ENCODE peak calls at places on chromosomes 3 and 15, in five cellular contexts. X is breast epithelium, L is right atrium auricular region, A is transverse colon, T is mammary epithelial cell. Q is an unnamed sample. For H3K4me1, the result is how much of the 10 kb centered on the place peaks cover.

GRCh38 chr3:126124148-126124868 is 40.4 kb upstream of the SLC41A3 start:
- DNase-seq in X (peak), L (no peak), A (peak), T (no peak), Q (peak)

GRCh38 chr15:39787479-39787878 is 4.8 kb upstream of the FSIP1 start:
- DNase-seq in X (no peak), L (no peak), A (no peak), T (no peak), Q (no peak)

GRCh38 chr3:122785231-122785630 is 8.4 kb downstream of the HSPBAP1 start:
- DNase-seq in X (no peak), L (no peak), A (no peak), T (no peak), Q (no peak)

GRCh38 chr3:56836276-56837163 is 34.8 kb upstream of the ARHGEF3 start:
- DNase-seq in X (no peak), L (no peak), A (no peak), T (peak), Q (no peak)

GRCh38 chr3:7978104-7978457 is 523.5 kb upstream of the LMCD1 start:
- DNase-seq in X (no peak), L (no peak), A (no peak), T (no peak), Q (no peak)

GRCh38 chr3:139302801-139303113 is 41.1 kb upstream of the MRPS22 start:
- DNase-seq in X (no peak), L (no peak), A (no peak), T (no peak), Q (no peak)

GRCh38 chr3:125003369-125003853 is 52.4 kb downstream of the HEG1 start:
- DNase-seq in X (no peak), L (peak), A (peak), T (no peak), Q (no peak)

GRCh38 chr15:37075777-37076176 is 24.6 kb downstream of the MEIS2 start:
- DNase-seq in X (no peak), L (no peak), A (no peak), T (no peak), Q (no peak)

GRCh38 chr3:35383719-35384555 is 255.4 kb upstream of the ARPP21 start:
- DNase-seq in X (no peak), L (no peak), A (no peak), T (no peak), Q (no peak)

GRCh38 chr3:155790272-155790918 is 15.7 kb downstream of the C3orf33 start:
- DNase-seq in X (no peak), L (no peak), A (no peak), T (no peak), Q (no peak)

GRCh38 chr3:183455064-183455463 is 26.6 kb upstream of the MCF2L2 start:
- DNase-seq in X (no peak), L (no peak), A (no peak), T (peak), Q (no peak)

GRCh38 chr15:87619161-87619960 is 637.2 kb downstream of the NTRK3 start:
- DNase-seq in X (no peak), L (no peak), A (no peak), T (peak), Q (no peak)

GRCh38 chr15:84736375-84736774 is 12.0 kb upstream of the ZNF592 start:
- DNase-seq in X (no peak), L (no peak), A (peak), T (no peak), Q (peak)

GRCh38 chr3:177781686-177782161 is 584.4 kb upstream of the TBL1XR1 start:
- DNase-seq in X (no peak), L (peak), A (peak), T (no peak), Q (no peak)

GRCh38 chr15:89649013-89649625 is 6.1 kb downstream of the KIF7 start:
- DNase-seq in X (no peak), L (no peak), A (no peak), T (no peak), Q (no peak)

GRCh38 chr3:143000525-143000924 is 845 bp upstream of the U2SURP start:
- DNase-seq in X (no peak), L (no peak), A (peak), T (peak), Q (no peak)

GRCh38 chr3:159763466-159764210 is 225.0 kb upstream of the IL12A start:
- DNase-seq in X (no peak), L (peak), A (peak), T (peak), Q (peak)

GRCh38 chr15:81317642-81318017 is 6.3 kb downstream of the STARD5 start:
- DNase-seq in X (no peak), L (no peak), A (no peak), T (no peak), Q (no peak)

GRCh38 chr15:60299452-60300047 is 98.2 kb downstream of the ANXA2 start:
- DNase-seq in X (peak), L (no peak), A (peak), T (peak), Q (peak)
- TF ChIP-seq CTCF in X (no peak), L (no peak), A (no peak), T (no peak), Q (peak)

GRCh38 chr3:145898487-145898886 is 262.5 kb downstream of the PLOD2 start:
- DNase-seq in X (no peak), L (no peak), A (no peak), T (no peak), Q (no peak)

GRCh38 chr3:145889730-145890129 is 271.3 kb downstream of the PLOD2 start:
- DNase-seq in X (no peak), L (no peak), A (no peak), T (no peak), Q (no peak)

GRCh38 chr3:145899229-145899628 is 261.8 kb downstream of the PLOD2 start:
- DNase-seq in X (no peak), L (no peak), A (no peak), T (no peak), Q (no peak)

GRCh38 chr3:145892869-145893268 is 268.1 kb downstream of the PLOD2 start:
- DNase-seq in X (no peak), L (no peak), A (no peak), T (no peak), Q (no peak)

DNA sequence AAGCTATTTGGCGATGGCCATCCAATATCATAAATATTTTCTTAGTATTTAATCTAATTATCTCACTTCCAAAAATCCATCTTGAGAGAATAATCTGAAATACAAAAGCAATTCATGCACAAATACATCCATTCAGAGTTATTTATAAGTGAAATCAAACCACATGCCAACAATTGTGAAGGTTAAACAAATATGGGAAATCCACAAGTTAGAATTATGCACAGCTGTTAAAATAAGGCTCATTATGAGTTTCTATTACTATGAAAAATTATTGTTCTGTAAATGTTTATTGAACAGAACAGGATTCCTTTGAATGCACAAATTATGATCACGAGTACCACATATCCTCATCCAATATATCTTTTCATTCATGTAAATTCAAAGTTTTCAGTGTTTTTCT is 267.7 kb downstream of the PLOD2 start:
- DNase-seq in X (no peak), L (no peak), A (no peak), T (no peak), Q (no peak)
- H3K4me3 ChIP-seq in X (no peak), L (no peak), A (no peak), T (no peak), Q (no peak)

DNA sequence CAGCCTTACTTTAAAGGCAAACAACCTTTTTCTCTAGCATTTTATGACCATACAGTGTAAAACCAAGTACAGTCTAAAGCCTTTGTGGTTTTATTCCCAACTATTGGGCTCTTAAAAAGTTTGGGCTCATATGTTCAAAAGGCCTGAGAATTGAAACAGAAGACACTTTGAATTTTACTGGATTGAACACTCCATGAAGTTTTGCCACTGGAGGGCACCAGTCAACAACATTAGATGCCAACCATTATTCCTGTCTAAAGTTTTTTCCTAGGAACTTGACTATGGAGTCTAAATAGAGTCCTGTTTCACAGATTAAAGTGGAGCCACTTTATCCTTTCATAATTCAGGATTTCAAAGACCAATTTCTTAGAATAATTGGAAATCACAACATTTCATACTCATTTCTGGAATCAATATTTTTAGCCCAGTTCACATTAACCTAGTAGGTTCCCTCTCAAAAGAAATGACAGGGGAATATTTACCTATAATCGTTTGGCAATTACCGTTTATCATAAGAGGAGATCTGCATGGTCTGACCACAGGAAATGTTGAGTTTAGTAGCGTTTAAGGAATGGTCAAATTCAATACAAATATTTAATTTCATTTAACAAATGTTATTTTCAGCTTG is 244.1 kb upstream of the PDZRN3 start:
- DNase-seq in X (no peak), L (no peak), A (peak), T (peak), Q (peak)
- H3K4me1 ChIP-seq in X (under half), L (under half), A (under half), T (under half), Q (under half)

DNA sequence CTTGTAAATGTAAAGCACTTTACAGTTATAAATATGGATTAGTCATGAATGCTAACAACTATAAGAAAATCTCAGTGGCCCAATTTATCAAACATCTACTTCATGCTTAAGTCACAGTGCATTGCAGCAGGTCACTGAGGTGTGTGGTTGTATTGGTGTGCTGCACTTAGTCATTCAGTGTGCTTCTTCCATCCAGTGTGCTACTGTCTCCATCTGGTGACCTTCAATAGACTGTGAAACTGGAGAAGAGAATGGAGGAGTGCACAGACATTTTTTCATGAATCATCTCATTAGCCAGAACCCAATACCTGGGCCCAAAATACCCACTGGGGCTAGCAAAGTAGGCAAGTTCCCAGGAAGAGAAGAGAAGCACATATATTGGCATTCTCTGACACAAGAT is 199.6 kb downstream of the SHOX2 start:
- DNase-seq in X (no peak), L (no peak), A (no peak), T (peak), Q (no peak)
- TF ChIP-seq CTCF in X (no peak), L (no peak), A (no peak), T (no peak), Q (no peak)

GRCh38 chr3:3801510-3801841 is 2.2 kb downstream of the LRRN1 start:
- DNase-seq in X (no peak), L (no peak), A (no peak), T (no peak), Q (no peak)

GRCh38 chr3:3800685-3801509 is 1.7 kb downstream of the LRRN1 start:
- DNase-seq in X (peak), L (no peak), A (no peak), T (no peak), Q (peak)

GRCh38 chr3:3800076-3800448 is 831 bp downstream of the LRRN1 start:
- DNase-seq in X (peak), L (no peak), A (no peak), T (no peak), Q (peak)

GRCh38 chr3:3799173-3800075 is at the start of gene LRRN1:
- DNase-seq in X (peak), L (no peak), A (peak), T (peak), Q (peak)

DNA sequence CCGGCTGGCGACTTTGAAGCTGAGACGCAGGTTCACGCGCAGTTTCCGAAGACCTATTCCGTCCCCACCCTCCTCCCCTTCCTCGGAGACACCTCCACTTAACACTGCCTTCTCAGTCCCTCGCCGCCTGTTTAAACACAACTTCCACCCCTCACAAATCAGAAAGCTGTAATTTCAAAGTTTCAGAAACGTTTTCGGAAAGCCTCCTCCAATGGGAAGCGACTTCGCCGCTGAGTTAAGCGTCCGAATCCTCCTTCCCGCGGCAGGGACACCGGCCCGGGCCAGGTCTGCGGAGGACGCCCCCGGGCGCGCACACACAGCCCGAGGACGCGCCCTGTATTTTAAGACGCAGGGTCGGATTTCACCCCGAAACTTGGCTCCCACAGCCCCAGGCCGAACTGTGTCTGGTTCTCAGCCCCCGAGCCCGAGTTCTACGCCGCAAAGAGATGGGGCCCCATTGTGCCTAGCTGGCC is 554 bp upstream of the LRRN1 start:
- DNase-seq in X (peak), L (no peak), A (peak), T (no peak), Q (peak)
- H3K4me3 ChIP-seq in X (peak), L (peak), A (peak), T (peak), Q (no peak)

GRCh38 chr15:74794970-74795349 is 13.1 kb downstream of the CSK start:
- DNase-seq in X (no peak), L (no peak), A (no peak), T (no peak), Q (no peak)
- H3K4me1 ChIP-seq in X (under half), L (under half), A (under half), T (under half), Q (under half)

DNA sequence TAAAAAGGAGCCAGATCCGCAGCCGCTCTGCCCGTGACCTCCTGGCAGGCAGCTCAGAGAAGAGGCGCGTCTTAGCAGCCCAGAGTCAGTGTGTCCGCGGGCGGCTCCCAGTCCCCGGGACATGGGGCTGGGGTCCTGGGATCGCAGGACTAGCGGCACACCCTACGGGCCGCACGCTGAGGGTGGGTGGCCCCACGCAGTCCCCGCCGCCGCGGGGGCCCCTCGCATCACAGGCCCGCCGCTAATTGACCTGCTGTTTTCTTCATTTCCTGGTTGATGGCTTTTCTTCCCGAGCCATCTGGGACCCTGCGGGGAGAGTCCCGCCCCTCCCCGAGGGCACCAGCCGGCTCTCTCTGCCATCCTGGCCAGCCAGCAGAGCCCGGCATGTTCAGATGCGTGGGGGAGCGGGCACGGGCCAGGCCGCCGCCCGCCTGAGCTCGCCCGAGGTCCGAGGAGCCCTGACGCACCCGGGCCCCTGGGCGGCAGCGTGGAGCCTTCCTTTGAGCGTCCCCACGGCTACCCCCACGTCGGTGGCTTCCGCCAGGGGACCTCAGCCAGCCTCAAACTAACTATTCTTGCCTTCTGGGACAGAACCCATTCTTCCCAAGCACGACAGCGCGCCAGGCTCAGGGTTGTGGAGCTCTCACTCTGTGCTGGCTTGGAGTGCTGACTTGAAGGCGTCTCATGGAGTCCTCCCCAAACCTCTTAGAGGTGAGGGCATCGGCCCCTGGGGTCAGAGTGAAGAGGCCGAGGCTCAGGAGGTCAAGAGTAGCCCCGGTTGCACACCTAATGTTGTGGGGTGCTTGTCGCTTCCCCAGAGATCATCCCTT is 34.6 kb upstream of the CACNA2D3 start:
- DNase-seq in X (no peak), L (no peak), A (no peak), T (no peak), Q (peak)
- TF ChIP-seq CTCF in X (no peak), L (no peak), A (no peak), T (no peak), Q (no peak)

DNA sequence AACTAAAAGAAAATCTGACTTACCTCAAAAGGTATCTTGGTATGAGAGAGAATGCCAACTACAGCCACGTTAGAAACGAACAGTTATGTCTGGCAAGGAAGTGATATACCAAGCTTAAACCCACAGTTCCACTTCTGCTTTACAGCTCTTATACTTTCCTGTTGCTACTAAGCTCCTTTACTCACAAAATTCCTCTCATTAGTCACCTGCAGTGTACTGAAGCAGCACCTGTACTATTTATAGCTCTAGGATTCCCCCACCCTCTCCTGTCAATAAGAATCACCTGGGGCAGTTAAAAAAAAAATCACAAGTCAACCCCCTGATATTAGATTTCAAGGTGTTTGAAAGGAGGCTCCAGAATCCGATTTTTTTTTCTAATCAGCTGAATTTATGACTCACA is 2.9 kb upstream of the TMEM266 start:
- DNase-seq in X (no peak), L (no peak), A (no peak), T (peak), Q (no peak)
- H3K4me3 ChIP-seq in X (no peak), L (no peak), A (no peak), T (no peak), Q (no peak)